ENCODE peak calls at places on chromosome 2, in four cellular contexts. R, H, S and U are unnamed samples.

GRCh38 chr2:59029058-59029457 is 787.9 kb upstream of the FANCL start:
- DNase-seq in R (no peak), H (no peak), S (no peak), U (no peak)

GRCh38 chr2:232502901-232503791 is 15.5 kb upstream of the ECEL1 start:
- DNase-seq in S (peak; percentile 76), R (no peak), H (no peak), U (no peak)

GRCh38 chr2:19360881-19361321 is 2.5 kb upstream of the OSR1 start:
- DNase-seq in R (no peak), S (no peak), H (no peak), U (no peak)

GRCh38 chr2:182754231-182754630 is 38.2 kb downstream of the DNAJC10 start:
- DNase-seq in R (peak; percentile 52), H (no peak), S (no peak), U (no peak)

GRCh38 chr2:54809814-54810213 is 86.4 kb downstream of the EML6 start:
- DNase-seq in R (no peak), S (no peak), H (peak; percentile 45), U (peak; percentile 12)

GRCh38 chr2:30235859-30236535 is 4.7 kb downstream of the LBH start:
- DNase-seq in S (no peak), R (no peak), H (no peak), U (no peak)

GRCh38 chr2:78147466-78147865 is 625.3 kb upstream of the LRRTM4 start:
- DNase-seq in R (no peak), S (no peak), H (peak; percentile 42), U (peak; percentile 4)

GRCh38 chr2:43010428-43011141 is 215.8 kb downstream of the ZFP36L2 start:
- DNase-seq in H (peak; percentile 90), R (no peak), S (no peak), U (no peak)

GRCh38 chr2:216596986-216597509 is 36.2 kb upstream of the IGFBP2 start:
- DNase-seq in H (peak; percentile 20), S (no peak), R (peak; percentile 17), U (no peak)

GRCh38 chr2:128562471-128563347 is 244.0 kb upstream of the HS6ST1 start:
- DNase-seq in H (no peak), S (no peak), R (no peak), U (no peak)

GRCh38 chr2:100416939-100417744 is at the start of gene CHST10:
- DNase-seq in S (peak; percentile 51), H (peak; percentile 48), R (peak; percentile 66), U (peak; percentile 69)

GRCh38 chr2:152762202-152762601 is 43.8 kb downstream of the ARL6IP6 start:
- DNase-seq in R (no peak), S (peak; percentile 28), H (no peak), U (no peak)

GRCh38 chr2:1553671-1554295 is 140.5 kb downstream of the TPO start:
- DNase-seq in H (peak; percentile 67), S (no peak), R (no peak), U (peak; percentile 48)

GRCh38 chr2:120763931-120764330 is 28.3 kb downstream of the GLI2 start:
- DNase-seq in H (no peak), R (no peak), S (no peak), U (no peak)

GRCh38 chr2:82172483-82172882 is 1867.9 kb upstream of the LRRTM1 start:
- DNase-seq in S (no peak), R (no peak), H (no peak), U (no peak)

GRCh38 chr2:82165377-82165776 is 1860.8 kb upstream of the LRRTM1 start:
- DNase-seq in R (no peak), H (no peak), S (no peak), U (no peak)

DNA sequence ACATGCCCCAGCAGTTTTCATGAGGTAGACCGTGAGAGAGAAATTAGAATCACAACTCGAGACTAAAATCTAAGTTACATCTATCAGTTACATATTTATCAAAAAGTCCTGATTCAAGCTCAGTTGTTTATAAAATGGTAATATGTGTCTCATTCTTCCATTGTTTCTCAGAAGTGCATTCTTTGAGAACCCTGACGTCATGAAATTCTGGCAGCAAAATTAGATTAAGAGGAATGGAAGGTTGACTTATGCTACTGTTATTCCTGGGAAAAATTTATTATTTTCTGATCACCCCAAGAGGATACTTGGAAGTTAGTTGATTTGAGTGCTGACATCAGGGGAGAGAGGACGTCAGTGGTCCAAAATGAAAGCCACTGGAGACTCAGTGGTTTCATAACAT is 1864.8 kb upstream of the LRRTM1 start:
- DNase-seq in R (no peak), S (no peak), H (no peak), U (no peak)
- H3K9me3 ChIP-seq in R (no peaks in the 10 kb centered on the region), S (no peaks in the 10 kb centered on the region), H (no peaks in the 10 kb centered on the region), U (no peaks in the 10 kb centered on the region)

GRCh38 chr2:159515482-159515881 is 100.9 kb downstream of the BAZ2B start:
- DNase-seq in S (no peak), R (peak; percentile 8), H (no peak), U (no peak)
- H3K4me3 ChIP-seq in S (peak overlapping the region; percentile 67), R (peak overlapping the region; percentile 86), H (peak overlapping the region; percentile 71), U (no peak overlapping the region)

GRCh38 chr2:105283532-105283931 is 42.0 kb downstream of the GPR45 start:
- DNase-seq in S (no peak), R (no peak), H (no peak), U (no peak)
- H3K36me3 ChIP-seq in S (no peaks in the 10 kb centered on the region), R (peaks cover 39% of the 10 kb centered on the region), H (peaks cover 6% of the 10 kb centered on the region), U (peaks cover 4% of the 10 kb centered on the region)

DNA sequence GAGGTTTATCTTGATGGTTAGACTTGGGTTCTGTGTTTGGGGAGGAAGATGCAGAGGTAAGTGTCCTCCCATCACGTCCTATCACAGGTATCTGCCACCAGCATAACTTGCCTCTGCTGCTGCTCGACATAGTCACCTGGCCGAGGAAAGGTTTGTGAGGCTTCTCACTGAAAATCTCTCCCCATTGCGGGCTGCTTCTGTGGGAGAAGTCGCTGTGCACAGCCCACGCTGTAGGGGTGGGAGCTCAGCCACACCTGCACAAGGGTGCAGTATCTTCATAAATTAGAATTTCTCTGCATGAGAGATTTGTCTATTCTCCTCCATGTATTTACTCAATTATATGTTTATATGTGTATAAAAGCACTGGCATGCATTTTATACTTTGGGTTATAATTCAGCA is 415.7 kb upstream of the MYT1L start:
- DNase-seq in S (no peak), H (no peak), R (no peak), U (no peak)
- H3K9me3 ChIP-seq in S (no peaks in the 10 kb centered on the region), H (no peaks in the 10 kb centered on the region), R (peaks cover 12% of the 10 kb centered on the region), U (no peaks in the 10 kb centered on the region)

GRCh38 chr2:25286025-25286400 is 55.7 kb downstream of the DNMT3A start:
- DNase-seq in S (no peak), R (peak; percentile 28), H (no peak), U (no peak)
- H3K4me3 ChIP-seq in S (no peak overlapping the region), R (no peak overlapping the region), H (no peak overlapping the region), U (no peak overlapping the region)

DNA sequence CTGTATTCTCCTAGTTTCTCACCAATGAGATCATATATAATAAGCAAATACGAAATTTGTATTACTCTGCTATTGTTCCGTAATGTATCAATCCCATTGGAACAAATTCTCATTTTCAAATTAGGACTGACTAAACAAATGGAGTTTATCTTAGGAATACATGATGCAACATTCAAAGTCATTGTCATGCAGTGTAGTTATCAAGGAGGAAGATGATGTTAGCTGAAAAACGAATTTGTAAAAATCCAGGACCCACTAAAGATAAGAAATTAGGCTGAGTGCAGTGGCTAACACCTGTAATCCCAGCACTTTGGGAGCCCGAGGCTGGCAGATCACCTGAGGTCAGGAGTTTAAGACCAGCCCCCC is 14.9 kb downstream of the SEPTIN2 start:
- DNase-seq in H (no peak), S (no peak), R (no peak), U (no peak)
- H3K36me3 ChIP-seq in H (peaks cover 48% of the 10 kb centered on the region), S (no peaks in the 10 kb centered on the region), R (peaks cover 25% of the 10 kb centered on the region), U (peaks cover 94% of the 10 kb centered on the region)

DNA sequence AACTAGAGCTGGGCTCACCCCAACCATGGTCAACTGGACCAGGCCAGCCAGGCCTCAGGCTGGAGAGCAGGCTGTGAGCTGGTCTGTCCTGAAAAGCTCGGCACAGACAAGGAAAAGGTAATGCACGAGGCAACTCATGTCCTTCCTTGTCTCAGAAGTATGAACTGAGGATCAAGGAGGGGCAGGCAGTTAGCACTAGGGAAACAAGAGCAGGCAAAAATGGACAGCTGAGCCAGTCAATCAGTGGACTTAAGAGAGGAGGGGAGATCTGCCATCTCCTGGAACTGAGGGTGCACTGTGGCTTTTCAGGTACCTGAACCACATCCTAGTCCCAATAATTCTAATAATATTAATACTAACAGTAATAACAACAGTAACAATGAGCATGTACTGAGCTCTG is 20.6 kb upstream of the WIPF1 start:
- DNase-seq in R (no peak), S (no peak), H (no peak), U (no peak)
- H3K9me3 ChIP-seq in R (no peaks in the 10 kb centered on the region), S (no peaks in the 10 kb centered on the region), H (no peaks in the 10 kb centered on the region), U (no peaks in the 10 kb centered on the region)

DNA sequence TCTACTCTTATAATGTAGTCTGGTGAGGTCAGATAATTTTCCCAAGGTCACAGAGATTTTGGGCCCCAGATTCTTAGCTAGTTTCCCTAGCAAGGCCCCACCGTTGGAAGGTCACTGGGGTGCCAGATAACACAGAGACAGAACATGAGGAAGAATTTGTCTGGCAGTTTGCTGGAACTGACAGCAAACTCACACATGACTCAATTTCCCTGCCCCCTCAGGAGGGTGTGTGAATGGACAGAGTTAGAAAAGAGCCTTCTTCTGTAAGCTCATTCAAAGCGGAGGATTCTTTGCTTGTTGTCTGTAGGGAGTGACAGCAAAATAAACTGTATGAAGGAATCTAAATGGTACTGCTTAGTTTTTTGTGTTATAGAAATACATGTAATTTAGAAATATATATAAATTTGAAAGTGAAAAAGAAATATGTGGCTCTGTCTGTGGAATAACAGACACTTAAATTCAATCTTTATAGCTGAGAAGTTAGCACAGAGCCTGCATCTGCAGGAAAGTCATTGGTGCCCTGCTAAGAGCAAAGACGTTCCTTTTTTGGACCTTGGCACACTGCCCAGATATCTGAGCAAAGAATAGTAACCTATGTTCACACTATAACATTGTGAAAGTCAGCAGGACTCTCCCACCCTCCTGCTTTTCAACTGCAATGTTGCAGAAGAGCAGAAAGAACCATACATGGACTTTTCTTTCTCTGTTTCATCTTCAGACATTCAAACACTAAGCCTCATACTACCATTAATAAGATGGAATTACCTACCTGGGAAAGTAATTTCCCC is 2.1 kb downstream of the MDH1 start:
- DNase-seq in S (peak; percentile 56), R (no peak), H (no peak), U (no peak)
- H3K4me3 ChIP-seq in S (no peak overlapping the region), R (no peak overlapping the region), H (peak overlapping the region; percentile 82), U (no peak overlapping the region)

GRCh38 chr2:190979906-190980629 is 33.9 kb downstream of the STAT1 start:
- DNase-seq in S (peak; percentile 40), R (peak; percentile 99), H (peak; percentile 62), U (no peak)
- H3K36me3 ChIP-seq in S (no peaks in the 10 kb centered on the region), R (peaks cover 38% of the 10 kb centered on the region), H (peaks cover 84% of the 10 kb centered on the region), U (peaks cover 98% of the 10 kb centered on the region)

DNA sequence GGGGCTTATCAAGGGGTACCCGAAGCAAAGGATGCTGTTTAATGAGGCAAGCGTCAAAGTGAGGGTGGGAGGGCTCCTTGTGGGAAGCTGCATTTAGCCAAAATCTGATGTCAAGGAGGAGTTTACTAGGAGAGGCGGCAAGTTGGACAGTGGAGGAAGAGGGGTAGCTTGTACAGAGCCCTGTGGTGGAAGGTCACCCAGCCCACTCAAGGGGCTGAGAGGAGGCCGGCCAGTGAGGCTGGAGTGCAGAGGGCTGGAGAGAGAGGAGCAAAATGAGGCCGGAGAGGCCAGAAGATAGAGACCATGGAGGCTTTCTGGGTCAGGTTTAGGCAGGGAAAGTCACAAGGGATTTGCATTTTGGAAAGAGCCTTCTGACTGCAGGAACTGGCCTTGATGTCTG is 49.5 kb downstream of the ASB1 start:
- DNase-seq in R (no peak), H (no peak), S (no peak), U (no peak)
- H3K9me3 ChIP-seq in R (no peaks in the 10 kb centered on the region), H (peaks cover 6% of the 10 kb centered on the region), S (no peaks in the 10 kb centered on the region), U (peaks cover 21% of the 10 kb centered on the region)